ENCODE peak calls at places on chromosomes 4 and X, in eight cellular contexts. D, U, X, S, H, Q, L and B are unnamed samples.

GRCh38 chrX:131723646-131724045 is 179.8 kb downstream of the OR13H1 start:
- DNase-seq in X (no peak), H (no peak), Q (no peak), U (no peak), D (no peak), S (no peak), L (no peak), B (no peak)

GRCh38 chr4:78684196-78685079 is 91.7 kb upstream of the BMP2K start:
- DNase-seq in X (no peak), D (no peak), Q (no peak), L (no peak), H (no peak), U (no peak), S (no peak), B (no peak)

GRCh38 chr4:155005395-155006087 is 202.9 kb upstream of the NPY2R start:
- DNase-seq in Q (no peak), S (no peak), U (no peak), D (no peak), X (no peak), H (no peak), L (no peak), B (no peak)

GRCh38 chr4:151555151-151555945 is 146.4 kb downstream of the FHIP1A start:
- DNase-seq in X (no peak), U (no peak), D (no peak), Q (no peak), L (no peak), H (no peak), S (no peak), B (no peak)

GRCh38 chr4:165379662-165380061 is 854 bp downstream of the CPE start:
- DNase-seq in S (peak), L (no peak), X (no peak), D (no peak), H (no peak), U (no peak), Q (no peak), B (peak)

GRCh38 chr4:168586926-168587325 is 90.1 kb downstream of the PALLD start:
- DNase-seq in S (no peak), D (no peak), L (no peak), H (no peak), Q (no peak), U (no peak), X (no peak), B (no peak)

GRCh38 chrX:134821370-134821769 is 163.1 kb upstream of the PLAC1 start:
- DNase-seq in Q (no peak), D (no peak), U (no peak), X (no peak), S (no peak), H (no peak), L (no peak), B (no peak)

GRCh38 chr4:56464581-56464980 is 2.8 kb upstream of the SRP72 start:
- DNase-seq in U (no peak), S (no peak), X (no peak), L (no peak), H (no peak), D (no peak), Q (no peak), B (no peak)

GRCh38 chr4:169383724-169384123 is 113.0 kb upstream of the SH3RF1 start:
- DNase-seq in X (no peak), Q (no peak), S (no peak), L (no peak), D (no peak), H (no peak), U (no peak), B (no peak)

GRCh38 chr4:146407257-146407656 is 114.5 kb downstream of the SLC10A7 start:
- DNase-seq in S (no peak), Q (no peak), H (no peak), X (no peak), L (no peak), U (no peak), D (no peak), B (no peak)

GRCh38 chr4:1521821-1522361 is 115.6 kb upstream of the NKX1-1 start:
- DNase-seq in U (no peak), S (no peak), X (no peak), D (peak), L (no peak), Q (no peak), H (no peak), B (no peak)

GRCh38 chrX:103831803-103832544 is at the start of gene RAB9B:
- DNase-seq in X (peak), H (no peak), D (peak), L (peak), U (no peak), Q (peak), S (peak), B (peak)

GRCh38 chr4:20311863-20312262 is 60.2 kb downstream of the SLIT2 start:
- DNase-seq in H (no peak), D (no peak), X (no peak), L (no peak), Q (no peak), U (no peak), S (no peak), B (no peak)

GRCh38 chr4:42995343-42995944 is 102.9 kb downstream of the GRXCR1 start:
- DNase-seq in Q (no peak), D (no peak), U (no peak), H (no peak), L (no peak), X (no peak), S (peak), B (peak)

GRCh38 chr4:39660045-39660444 is 21.4 kb upstream of the SMIM14 start:
- DNase-seq in X (no peak), S (no peak), H (no peak), Q (no peak), L (no peak), D (no peak), U (no peak), B (no peak)

GRCh38 chr4:3116955-3117354 is 42.5 kb downstream of the HTT start:
- DNase-seq in L (no peak), D (no peak), H (no peak), S (no peak), U (no peak), Q (no peak), X (no peak), B (no peak)

GRCh38 chr4:185005209-185005819 is 13.0 kb upstream of the HELT start:
- DNase-seq in X (peak), D (peak), Q (peak), L (peak), U (peak), S (peak), H (peak), B (peak)

GRCh38 chrX:33204889-33205288 is 6.5 kb downstream of the DMD start:
- DNase-seq in Q (no peak), U (no peak), X (no peak), S (no peak), L (no peak), H (no peak), D (no peak), B (no peak)

GRCh38 chr4:80811413-80811812 is 219.1 kb upstream of the BMP3 start:
- DNase-seq in Q (no peak), U (no peak), X (no peak), L (no peak), S (no peak), D (no peak), H (no peak), B (no peak)

GRCh38 chr4:14568356-14568755 is 433.9 kb upstream of the CPEB2 start:
- DNase-seq in X (no peak), D (no peak), Q (no peak), S (no peak), H (no peak), U (no peak), L (no peak), B (no peak)

GRCh38 chrX:23902419-23902818 is 5.3 kb downstream of the APOO start:
- DNase-seq in X (no peak), H (no peak), D (no peak), S (peak), L (no peak), U (no peak), Q (no peak), B (peak)

GRCh38 chrX:150291014-150291413 is 72.1 kb upstream of the MAMLD1 start:
- DNase-seq in U (no peak), Q (no peak), X (peak), D (no peak), L (peak), S (no peak), H (no peak), B (no peak)

GRCh38 chr4:76630748-76631147 is 195.7 kb downstream of the SHROOM3 start:
- DNase-seq in S (no peak), Q (no peak), L (no peak), U (no peak), H (no peak), X (no peak), D (no peak), B (no peak)

GRCh38 chr4:169417629-169418282 is 147.0 kb upstream of the SH3RF1 start:
- DNase-seq in Q (no peak), L (no peak), H (no peak), S (no peak), U (no peak), D (no peak), X (no peak), B (no peak)

GRCh38 chr4:13783800-13784411 is 156.4 kb upstream of the BOD1L1 start:
- DNase-seq in U (no peak), X (peak), Q (no peak), S (no peak), L (no peak), D (no peak), H (no peak), B (no peak)